ENCODE peak calls at places on chromosomes 5 and 9, in ten cellular contexts. X, J, C, N, A, G, S, D, L and Y are unnamed samples.

GRCh38 chr5:77379558-77380061 is 112.5 kb downstream of the WDR41 start:
- DNase-seq in N (peak; percentile 51), S (no peak), L (no peak), G (no peak), C (no peak), X (no peak), D (no peak), A (no peak), J (no peak), Y (no peak)

GRCh38 chr5:143924311-143924710 is 112.3 kb downstream of the HMHB1 start:
- DNase-seq in L (no peak), C (no peak), A (no peak), J (no peak), D (no peak), G (no peak), X (no peak), N (no peak), S (no peak), Y (no peak)

GRCh38 chr9:120767451-120767850 is 25.8 kb downstream of the FBXW2 start:
- DNase-seq in D (peak; percentile 40), N (no peak), S (no peak), C (no peak), J (no peak), G (no peak), X (no peak), L (no peak), A (no peak), Y (no peak)

GRCh38 chr9:121598167-121599000 is 53.0 kb upstream of the DAB2IP start:
- DNase-seq in X (peak; percentile 48), C (peak; percentile 85), N (no peak), J (peak; percentile 55), G (no peak), L (peak; percentile 86), D (peak; percentile 93), A (no peak), S (no peak), Y (peak; percentile 47)

GRCh38 chr5:177440211-177440989 is 6.2 kb upstream of the PRR7 start:
- DNase-seq in C (no peak), X (no peak), S (peak; percentile 55), N (no peak), J (no peak), D (no peak), G (no peak), L (no peak), A (no peak), Y (no peak)

GRCh38 chr9:1759009-1759408 is 256.1 kb upstream of the SMARCA2 start:
- DNase-seq in L (no peak), N (no peak), S (no peak), A (no peak), J (no peak), D (no peak), C (no peak), X (no peak), G (no peak), Y (no peak)

GRCh38 chr9:77912895-77913693 is 118.5 kb downstream of the GNAQ start:
- DNase-seq in A (no peak), L (no peak), J (peak; percentile 58), S (no peak), N (no peak), G (no peak), X (peak; percentile 63), C (no peak), D (no peak), Y (no peak)

GRCh38 chr9:129763235-129763917 is 10.5 kb upstream of the PTGES start:
- DNase-seq in C (no peak), J (peak; percentile 96), X (peak; percentile 82), A (no peak), S (no peak), N (no peak), L (no peak), G (no peak), D (no peak), Y (no peak)

GRCh38 chr5:9622891-9623547 is 7.1 kb downstream of the TAS2R1 start:
- DNase-seq in D (no peak), J (peak; percentile 95), A (no peak), X (peak; percentile 76), L (no peak), G (no peak), S (no peak), C (peak; percentile 28), N (no peak), Y (peak; percentile 5)

GRCh38 chr5:16437974-16438373 is 27.6 kb downstream of the ZNF622 start:
- DNase-seq in D (no peak), L (no peak), C (peak; percentile 31), X (peak; percentile 35), S (no peak), A (peak; percentile 25), G (no peak), J (peak; percentile 13), N (no peak), Y (no peak)

GRCh38 chr9:97322105-97322504 is 14.6 kb downstream of the CCDC180 start:
- DNase-seq in A (no peak), X (no peak), D (no peak), J (no peak), C (no peak), S (no peak), G (no peak), L (no peak), N (no peak), Y (no peak)